ENCODE peak calls at places on chromosomes 7 and 10, in five cellular contexts. B is GM12865; A is B cell; U is CD8-positive, alpha-beta T cell; J is pancreas. M is an unnamed sample.

GRCh38 chr10:79433324-79434222 is 11.9 kb downstream of the ZCCHC24 start:
- DNase-seq in B (no peak), A (no peak), U (no peak), J (no peak), M (no peak)

GRCh38 chr10:91907914-91908357 is 1.4 kb downstream of the FGFBP3 start:
- DNase-seq in B (no peak), A (no peak), U (no peak), J (no peak), M (no peak)

GRCh38 chr10:92291921-92292860 is 1.2 kb downstream of the MARCHF5 start:
- DNase-seq in B (peak), A (peak), U (peak), J (no peak), M (peak)

GRCh38 chr7:101125989-101126650 is 784 bp upstream of the SERPINE1 start:
- DNase-seq in B (peak), A (no peak), U (no peak), J (no peak), M (no peak)

GRCh38 chr7:74441801-74442200 is 11.9 kb upstream of the GTF2IRD1 start:
- DNase-seq in B (no peak), A (no peak), U (no peak), J (no peak), M (no peak)

GRCh38 chr7:132322981-132323380 is 253.3 kb downstream of the PLXNA4 start:
- DNase-seq in B (no peak), A (no peak), U (no peak), J (no peak), M (no peak)

GRCh38 chr10:95475827-95476481 is 85.2 kb downstream of the SORBS1 start:
- DNase-seq in B (no peak), A (no peak), U (no peak), J (peak), M (no peak)

GRCh38 chr7:137626469-137627067 is 220.2 kb downstream of the DGKI start:
- DNase-seq in B (peak), A (no peak), U (no peak), J (no peak), M (peak)

GRCh38 chr10:84706875-84707274 is 378.5 kb downstream of the CCSER2 start:
- DNase-seq in B (no peak), A (no peak), U (no peak), J (no peak), M (no peak)

GRCh38 chr7:131769241-131769640 is 212.8 kb upstream of the PODXL start:
- DNase-seq in B (no peak), A (no peak), U (no peak), J (no peak), M (no peak)

GRCh38 chr10:84293574-84294016 is 34.8 kb upstream of the CCSER2 start:
- DNase-seq in B (no peak), A (no peak), U (no peak), J (no peak), M (no peak)

GRCh38 chr7:98133621-98134266 is 27.1 kb downstream of the LMTK2 start:
- DNase-seq in B (peak), A (peak), U (no peak), J (no peak), M (no peak)

GRCh38 chr7:115009736-115010435 is 88.0 kb downstream of the MDFIC start:
- DNase-seq in B (no peak), A (no peak), U (no peak), J (no peak), M (no peak)

GRCh38 chr10:69123306-69123746 is 652 bp upstream of the VPS26A start:
- DNase-seq in B (no peak), A (no peak), U (no peak), J (no peak), M (peak)

GRCh38 chr7:38855867-38856266 is 53.1 kb downstream of the VPS41 start:
- DNase-seq in B (no peak), A (no peak), U (no peak), J (no peak), M (no peak)

DNA sequence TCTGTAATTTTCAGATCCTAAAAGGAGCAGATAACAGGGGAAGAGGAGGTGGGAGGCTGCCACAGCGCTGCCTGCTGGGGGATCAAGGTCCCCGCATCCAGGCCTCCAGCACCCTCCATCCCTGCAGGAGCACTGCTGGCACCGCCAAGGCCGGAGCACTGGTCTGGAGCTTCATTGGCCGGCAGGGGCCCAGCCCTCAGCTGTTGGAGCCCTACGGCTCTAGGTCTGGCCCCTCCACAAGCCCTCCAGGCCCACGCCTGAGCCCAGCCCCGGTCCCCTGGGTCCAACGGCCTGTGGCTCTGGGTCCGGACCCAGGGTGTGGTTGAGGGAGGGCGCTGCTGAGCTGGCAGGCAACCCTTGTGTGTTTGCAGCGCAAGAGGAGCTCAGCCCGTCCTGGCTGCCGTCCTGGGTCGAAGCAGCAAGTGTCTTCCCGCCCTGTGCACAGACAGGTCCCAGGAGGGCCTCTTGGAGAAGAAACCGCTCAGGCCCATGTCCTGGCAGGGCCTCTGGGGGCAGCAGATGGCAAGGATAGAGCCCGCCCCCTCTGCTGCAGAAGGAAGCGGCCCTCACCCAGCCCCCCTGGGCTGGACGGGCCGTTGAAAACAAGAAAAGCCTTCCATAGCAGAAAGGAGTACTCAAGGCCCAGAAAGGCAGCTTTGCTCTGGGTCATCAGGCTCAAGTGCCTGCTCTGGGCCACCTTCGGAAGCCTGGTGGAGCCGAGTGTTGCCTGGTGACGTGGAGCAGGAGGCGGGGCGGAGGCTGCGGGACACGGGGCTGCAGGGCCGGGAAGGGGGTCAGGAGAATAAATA is 54.3 kb upstream of the TNRC18 start:
- DNase-seq in B (no peak), A (peak), U (no peak), J (no peak), M (peak)
- TF ChIP-seq CTCF in B (peak), A (peak), U (no peak), J (no peak), M (peak)

GRCh38 chr10:106181491-106181890 is 983.0 kb downstream of the SORCS1 start:
- DNase-seq in B (no peak), A (no peak), U (no peak), J (no peak), M (no peak)
- TF ChIP-seq CTCF in B (no peak), A (no peak), U (no peak), J (no peak), M (no peak)

DNA sequence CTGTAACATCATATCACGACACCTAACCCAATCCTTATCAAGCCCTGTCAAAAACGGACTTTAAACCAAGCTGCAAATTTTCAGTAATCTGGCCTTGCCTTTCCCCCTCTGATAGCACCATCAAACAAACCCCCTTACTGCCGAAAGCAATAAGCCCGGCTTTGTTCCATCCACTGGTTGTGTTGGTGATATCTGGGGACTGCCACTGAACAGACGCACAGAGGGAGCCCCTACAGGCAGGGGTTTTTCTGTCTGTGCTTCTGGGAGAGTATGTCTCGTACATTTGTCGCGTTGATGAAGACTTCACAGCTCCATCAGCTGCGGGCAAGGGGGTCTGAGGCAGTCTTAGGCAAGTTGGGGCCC is 550 bp upstream of the PLAU start:
- DNase-seq in B (no peak), A (peak), U (no peak), J (no peak), M (peak)
- TF ChIP-seq CTCF in B (no peak), A (no peak), U (no peak), J (no peak), M (no peak)

GRCh38 chr10:101236376-101237079 is 7.3 kb upstream of the LBX1 start:
- DNase-seq in B (no peak), A (no peak), U (no peak), J (no peak), M (no peak)

GRCh38 chr10:101237080-101237817 is 8.0 kb upstream of the LBX1 start:
- DNase-seq in B (no peak), A (no peak), U (no peak), J (no peak), M (no peak)

GRCh38 chr10:101235766-101236165 is 6.5 kb upstream of the LBX1 start:
- DNase-seq in B (no peak), A (no peak), U (no peak), J (no peak), M (no peak)

GRCh38 chr10:101237908-101238731 is 8.9 kb upstream of the LBX1 start:
- DNase-seq in B (no peak), A (no peak), U (no peak), J (no peak), M (no peak)

GRCh38 chr10:101238732-101239105 is 9.5 kb upstream of the LBX1 start:
- DNase-seq in B (no peak), A (no peak), U (no peak), J (no peak), M (peak)
- TF ChIP-seq CTCF in B (peak), A (peak), U (peak), J (no peak), M (peak)